ENCODE peak calls at places on chromosomes 13 and 19, in five cellular contexts. N is activated naive CD4-positive, alpha-beta T cell treated with anti-CD3 and anti-CD28 coated beads, Interleukin-2, amount 10 ng/mL, durations not matched to agents 7 days and 5 days; H is NCI-H69; O is activated CD4-positive, alpha-beta T cell treated with anti-CD3 and anti-CD28 coated beads, Interleukin-2, amount 50 U/mL, for 4 hours; D is A549. G is an unnamed sample.

GRCh38 chr19:34120846-34121639 is 51.3 kb upstream of the LSM14A start:
- DNase-seq in N (peak), H (peak), O (peak), D (peak), G (no peak)

GRCh38 chr19:46023311-46023779 is 492 bp upstream of the PGLYRP1 start:
- DNase-seq in N (no peak), H (no peak), O (no peak), D (no peak), G (no peak)

GRCh38 chr13:45393941-45394570 is 24.1 kb downstream of the SLC25A30 start:
- DNase-seq in N (peak), H (peak), O (no peak), D (peak), G (no peak)

GRCh38 chr19:46155237-46155636 is 7.2 kb downstream of the IGFL2 start:
- DNase-seq in N (no peak), H (no peak), O (no peak), D (no peak), G (no peak)

GRCh38 chr13:50882816-50883215 is 26.8 kb upstream of the RNASEH2B start:
- DNase-seq in N (no peak), H (no peak), O (no peak), D (no peak), G (no peak)

GRCh38 chr19:50909240-50910070 is 1.7 kb downstream of the KLK4 start:
- DNase-seq in N (peak), H (peak), O (no peak), D (peak), G (no peak)

GRCh38 chr13:98098511-98098910 is 44.4 kb upstream of the FARP1 start:
- DNase-seq in N (no peak), H (no peak), O (no peak), D (no peak), G (no peak)

GRCh38 chr19:4866595-4867424 is 657 bp downstream of the PLIN3 start:
- DNase-seq in N (peak), H (no peak), O (peak), D (peak), G (peak)

GRCh38 chr19:16030964-16031871 is 45.1 kb upstream of the TPM4 start:
- DNase-seq in N (no peak), H (no peak), O (no peak), D (no peak), G (no peak)

G was measured in tibial artery.